ENCODE peak calls at places on chromosomes 1 and 21, in nine cellular contexts. L is gastrocnemius medialis, H is ovary, I is NB4, X is upper lobe of left lung, F is thyroid gland, G is lower leg skin, K is Peyer's patch, U is uterus. P is an unnamed sample.

GRCh38 chr1:223716302-223716862 is 4.0 kb downstream of the CAPN2 start:
- DNase-seq in L (no peak), H (no peak), I (peak; percentile 76), X (no peak), F (no peak), G (no peak), K (no peak), U (no peak), P (peak; percentile 37)

GRCh38 chr21:45549670-45550463 is 7.6 kb upstream of the SLC19A1 start:
- DNase-seq in L (no peak), H (no peak), I (peak; percentile 69), X (peak; percentile 63), F (no peak), G (no peak), K (peak; percentile 50), U (no peak), P (no peak)

GRCh38 chr1:3053986-3054385 is 15.0 kb upstream of the PRDM16 start:
- DNase-seq in L (no peak), H (no peak), I (no peak), X (no peak), F (no peak), G (no peak), K (no peak), U (no peak), P (no peak)

GRCh38 chr1:50047916-50048694 is 24.4 kb upstream of the AGBL4 start:
- DNase-seq in L (no peak), H (no peak), I (no peak), X (no peak), F (peak; percentile 13), G (no peak), K (peak; percentile 48), U (no peak), P (no peak)

GRCh38 chr1:18217398-18218043 is 109.9 kb downstream of the IGSF21 start:
- DNase-seq in L (no peak), H (no peak), I (peak; percentile 46), X (no peak), F (no peak), G (no peak), K (no peak), U (no peak), P (peak; percentile 35)

GRCh38 chr1:43491056-43491455 is 37.3 kb upstream of the HYI start:
- DNase-seq in L (no peak), H (no peak), I (no peak), X (no peak), F (no peak), G (no peak), K (no peak), U (no peak), P (no peak)

GRCh38 chr1:5917591-5918274 is 74.5 kb downstream of the NPHP4 start:
- DNase-seq in L (no peak), H (no peak), I (no peak), X (no peak), F (no peak), G (no peak), K (no peak), U (no peak), P (no peak)

GRCh38 chr1:227805606-227806197 is 9.8 kb upstream of the PRSS38 start:
- DNase-seq in L (peak; percentile 52), H (no peak), I (no peak), X (no peak), F (no peak), G (no peak), K (no peak), U (no peak), P (no peak)

GRCh38 chr1:248807067-248807737 is 18.5 kb downstream of the SH3BP5L start:
- DNase-seq in L (no peak), H (no peak), I (peak; percentile 84), X (peak; percentile 65), F (peak; percentile 29), G (no peak), K (peak; percentile 82), U (no peak), P (peak; percentile 59)

GRCh38 chr1:88800382-88801051 is 90.8 kb downstream of the GTF2B start:
- DNase-seq in L (no peak), H (no peak), I (peak; percentile 41), X (no peak), F (peak; percentile 12), G (no peak), K (no peak), U (no peak), P (no peak)

GRCh38 chr1:46263146-46263545 is 15.6 kb downstream of the RAD54L start:
- DNase-seq in L (no peak), H (no peak), I (no peak), X (no peak), F (no peak), G (no peak), K (no peak), U (no peak), P (no peak)

GRCh38 chr21:36721817-36722216 is 22.9 kb downstream of the SIM2 start:
- DNase-seq in L (no peak), H (no peak), I (no peak), X (no peak), F (no peak), G (no peak), K (peak; percentile 10), U (no peak), P (no peak)

GRCh38 chr21:35239811-35240219 is 190.7 kb upstream of the RUNX1 start:
- DNase-seq in L (no peak), H (no peak), I (peak; percentile 64), X (no peak), F (no peak), G (no peak), K (no peak), U (no peak), P (no peak)

GRCh38 chr1:7785108-7785507 is 1.0 kb downstream of the PER3 start:
- DNase-seq in L (no peak), H (no peak), I (no peak), X (no peak), F (no peak), G (no peak), K (no peak), U (no peak), P (no peak)

DNA sequence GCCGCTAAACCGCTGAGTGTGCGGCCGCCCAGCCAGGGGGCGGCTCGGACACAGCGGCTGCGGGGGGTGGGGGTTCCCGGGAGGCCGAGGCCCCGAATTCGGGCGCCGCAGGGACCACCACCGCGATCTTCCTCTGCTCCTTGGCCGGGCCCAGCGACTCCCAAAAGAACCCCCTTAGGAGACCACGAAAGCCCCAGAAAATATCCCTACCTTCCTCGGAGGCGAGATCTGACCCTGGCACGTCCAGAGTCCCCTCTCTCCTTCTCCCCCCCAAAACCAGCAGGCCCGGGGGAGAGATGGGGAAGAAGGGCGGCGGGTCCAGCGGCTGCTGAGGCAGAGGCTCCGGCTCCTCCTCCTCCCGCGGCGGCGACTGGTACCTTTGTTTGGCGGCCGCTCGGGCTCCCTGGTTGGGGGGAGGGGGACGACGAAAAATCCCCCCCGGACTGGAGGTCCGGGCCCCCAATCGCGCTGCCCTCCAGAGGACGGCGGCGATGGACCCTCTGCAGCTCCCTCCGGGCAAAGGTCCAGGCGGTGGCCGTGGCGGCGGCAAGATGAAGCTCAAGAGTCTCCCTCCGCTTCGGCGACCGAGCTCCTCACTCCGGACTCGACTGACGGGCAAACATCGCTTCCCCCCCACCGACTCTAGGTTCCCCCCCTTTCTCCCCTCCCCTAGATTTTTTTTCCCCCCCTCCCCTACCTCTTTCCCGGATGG is at the start of gene ARID4B:
- DNase-seq in L (no peak), H (peak; percentile 86), I (no peak), X (no peak), F (peak; percentile 84), G (no peak), K (peak; percentile 82), U (peak; percentile 82), P (peak; percentile 65)
- TF ChIP-seq POLR2A in L (peak; percentile 74), H (peak; percentile 84), I (peak; percentile 31), X (peak; percentile 69), F (peak; percentile 77), G (peak; percentile 46), K (peak; percentile 71), U (peak; percentile 83), P (no peak)

DNA sequence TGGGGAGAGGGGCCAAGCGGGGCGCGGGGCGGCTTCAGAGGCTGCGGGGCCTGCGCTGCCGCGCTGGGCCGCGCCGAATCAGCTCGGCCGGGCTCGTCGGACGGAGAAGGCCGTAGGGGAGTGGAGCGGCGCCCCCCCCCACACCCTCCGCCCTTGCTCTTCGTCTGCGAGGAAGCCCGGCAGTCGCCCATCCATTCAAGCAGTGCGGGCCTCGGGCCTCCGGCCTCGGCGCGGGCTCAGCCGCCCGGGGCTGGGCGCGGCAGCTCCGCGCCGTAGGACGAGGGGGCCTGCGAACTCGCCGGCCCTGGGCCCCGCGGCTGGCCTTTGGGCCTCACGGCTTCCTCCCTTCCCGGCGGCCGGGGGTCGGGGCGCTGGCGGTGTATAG is 564 bp downstream of the CTPS1 start:
- DNase-seq in L (no peak), H (no peak), I (no peak), X (no peak), F (no peak), G (no peak), K (no peak), U (no peak), P (no peak)
- TF ChIP-seq POLR2A in L (no peak), H (no peak), I (no peak), X (no peak), F (no peak), G (no peak), K (no peak), U (no peak), P (no peak)

GRCh38 chr1:9589144-9589718 is 520 bp downstream of the TMEM201 start:
- DNase-seq in L (no peak), H (no peak), I (peak; percentile 55), X (no peak), F (peak; percentile 46), G (no peak), K (peak; percentile 67), U (peak; percentile 33), P (peak; percentile 22)
- TF ChIP-seq POLR2A in L (no peak), H (no peak), I (no peak), X (no peak), F (no peak), G (no peak), K (no peak), U (no peak), P (no peak)

GRCh38 chr1:234960722-234961467 is 167.7 kb downstream of the TOMM20 start:
- DNase-seq in L (no peak), H (no peak), I (peak; percentile 60), X (peak; percentile 75), F (no peak), G (no peak), K (peak; percentile 84), U (no peak), P (no peak)
- TF ChIP-seq POLR2A in L (no peak), H (no peak), I (no peak), X (no peak), F (no peak), G (no peak), K (no peak), U (no peak), P (peak; percentile 28)

GRCh38 chr21:17514124-17514481 is 1.3 kb downstream of the CXADR start:
- DNase-seq in L (no peak), H (no peak), I (no peak), X (no peak), F (no peak), G (no peak), K (no peak), U (no peak), P (no peak)
- TF ChIP-seq POLR2A in L (no peak), H (no peak), I (no peak), X (no peak), F (no peak), G (no peak), K (no peak), U (no peak), P (no peak)